ENCODE peak calls at places on chromosomes 6 and 20, in five cellular contexts. U is mesendoderm, V is fibroblast of pulmonary artery, C is LoVo, D is occipital lobe. R is an unnamed sample.

GRCh38 chr6:152380993-152381898 is 255.9 kb downstream of the SYNE1 start:
- DNase-seq in U (peak; percentile 94), V (peak; percentile 96), C (peak; percentile 46), D (peak; percentile 66), R (peak; percentile 50)

GRCh38 chr20:24962182-24962492 is 13.1 kb downstream of the CST7 start:
- DNase-seq in U (no peak), V (no peak), C (no peak), D (no peak), R (no peak)

GRCh38 chr6:16206595-16207037 is 31.8 kb upstream of the GMPR start:
- DNase-seq in U (peak; percentile 79), V (peak; percentile 87), C (peak; percentile 68), D (peak; percentile 39), R (peak; percentile 60)

GRCh38 chr6:16305246-16305725 is 66.9 kb downstream of the GMPR start:
- DNase-seq in U (no peak), V (no peak), C (no peak), D (no peak), R (no peak)

GRCh38 chr6:47787620-47788497 is 6.0 kb downstream of the OPN5 start:
- DNase-seq in U (peak; percentile 70), V (peak; percentile 61), C (peak; percentile 74), D (peak; percentile 35), R (peak; percentile 77)

GRCh38 chr6:7086488-7086887 is 21.3 kb upstream of the RREB1 start:
- DNase-seq in U (no peak), V (peak; percentile 26), C (no peak), D (no peak), R (no peak)

GRCh38 chr20:9989066-9989724 is 45.6 kb upstream of the ANKEF1 start:
- DNase-seq in U (no peak), V (peak; percentile 78), C (no peak), D (no peak), R (peak; percentile 82)

GRCh38 chr6:39003072-39003471 is 45.5 kb upstream of the GLP1R start:
- DNase-seq in U (peak; percentile 58), V (no peak), C (no peak), D (no peak), R (peak; percentile 18)

GRCh38 chr6:140541288-140541687 is 1166.8 kb upstream of the CITED2 start:
- DNase-seq in U (no peak), V (no peak), C (no peak), D (no peak), R (no peak)

GRCh38 chr20:25286917-25287316 is 39.0 kb downstream of the PYGB start:
- DNase-seq in U (no peak), V (no peak), C (no peak), D (no peak), R (no peak)

GRCh38 chr20:21102691-21103311 is 3.4 kb downstream of the LINC00237 start:
- DNase-seq in U (peak; percentile 73), V (peak; percentile 7), C (no peak), D (peak; percentile 23), R (no peak)

GRCh38 chr6:23282243-23283021 is 713.1 kb downstream of the HDGFL1 start:
- DNase-seq in U (no peak), V (no peak), C (no peak), D (no peak), R (no peak)

GRCh38 chr6:169997187-169997929 is 245.9 kb downstream of the ERMARD start:
- DNase-seq in U (no peak), V (no peak), C (no peak), D (no peak), R (no peak)

GRCh38 chr6:34131326-34132081 is 14.4 kb downstream of the GRM4 start:
- DNase-seq in U (peak; percentile 73), V (no peak), C (no peak), D (no peak), R (no peak)

GRCh38 chr6:116412270-116412669 is 41.5 kb downstream of the DSE start:
- DNase-seq in U (peak; percentile 17), V (peak; percentile 45), C (no peak), D (no peak), R (peak; percentile 27)

GRCh38 chr6:68756454-68757375 is 121.6 kb downstream of the ADGRB3 start:
- DNase-seq in U (no peak), V (no peak), C (no peak), D (no peak), R (no peak)

GRCh38 chr6:6314601-6315000 is 5.9 kb downstream of the F13A1 start:
- DNase-seq in U (no peak), V (no peak), C (no peak), D (no peak), R (no peak)

GRCh38 chr6:149093643-149094042 is 223.9 kb upstream of the TAB2 start:
- DNase-seq in U (no peak), V (peak; percentile 68), C (no peak), D (no peak), R (peak; percentile 29)

GRCh38 chr20:60961551-60961950 is 290.5 kb upstream of the CDH4 start:
- DNase-seq in U (no peak), V (no peak), C (no peak), D (no peak), R (no peak)

GRCh38 chr20:59925894-59926293 is 7.5 kb downstream of the SYCP2 start:
- DNase-seq in U (no peak), V (no peak), C (peak; percentile 67), D (no peak), R (peak; percentile 16)

GRCh38 chr6:4913705-4914411 is 90.0 kb downstream of the RPP40 start:
- DNase-seq in U (no peak), V (no peak), C (peak; percentile 47), D (no peak), R (peak; percentile 53)

GRCh38 chr20:62163986-62164762 is 18.7 kb upstream of the MTG2 start:
- DNase-seq in U (no peak), V (no peak), C (no peak), D (no peak), R (no peak)

GRCh38 chr6:76592561-76592960 is 520.1 kb upstream of the IMPG1 start:
- DNase-seq in U (no peak), V (no peak), C (no peak), D (no peak), R (peak; percentile 79)

GRCh38 chr6:107116328-107116892 is 1.1 kb upstream of the BEND3 start:
- DNase-seq in U (peak; percentile 92), V (no peak), C (peak; percentile 7), D (no peak), R (no peak)

R was measured in MCF 10A.